ENCODE peak calls at places on chromosomes 11 and 22, in six cellular contexts. M is AG10803, L is mucosa of descending colon, Y is fibroblast of mammary gland, P is endodermal cell, E is fibroblast of pulmonary artery. C is an unnamed sample.

GRCh38 chr11:28770806-28771205 is 662.6 kb downstream of the METTL15 start:
- DNase-seq in M (no peak), L (no peak), Y (no peak), P (no peak), E (peak; percentile 17), C (no peak)

GRCh38 chr22:46576556-46577351 is 39.3 kb upstream of the CELSR1 start:
- DNase-seq in M (peak; percentile 44), L (peak; percentile 78), Y (peak; percentile 21), P (peak; percentile 59), E (peak; percentile 46), C (peak; percentile 43)

GRCh38 chr11:80162387-80162786 is 721.6 kb upstream of the TENM4 start:
- DNase-seq in M (no peak), L (no peak), Y (no peak), P (no peak), E (no peak), C (no peak)

GRCh38 chr11:19633276-19633675 is 79.4 kb upstream of the NAV2 start:
- DNase-seq in M (peak; percentile 39), L (no peak), Y (peak; percentile 62), P (no peak), E (no peak), C (no peak)

GRCh38 chr11:108635106-108635505 is 29.8 kb upstream of the DDX10 start:
- DNase-seq in M (peak; percentile 75), L (no peak), Y (no peak), P (no peak), E (no peak), C (no peak)

GRCh38 chr11:62553839-62554361 is 7.3 kb upstream of the AHNAK start:
- DNase-seq in M (peak; percentile 83), L (no peak), Y (peak; percentile 96), P (peak; percentile 55), E (peak; percentile 66), C (no peak)

GRCh38 chr11:8832571-8833260 is 78.3 kb upstream of the AKIP1 start:
- DNase-seq in M (peak; percentile 93), L (no peak), Y (peak; percentile 74), P (peak; percentile 69), E (peak; percentile 60), C (peak; percentile 93)

GRCh38 chr22:30887861-30888260 is 80.7 kb downstream of the MORC2 start:
- DNase-seq in M (no peak), L (no peak), Y (no peak), P (no peak), E (no peak), C (no peak)

GRCh38 chr22:46287873-46288751 is 8.6 kb upstream of the GTSE1 start:
- DNase-seq in M (no peak), L (peak; percentile 62), Y (no peak), P (no peak), E (no peak), C (no peak)

GRCh38 chr22:38345782-38346181 is 28.5 kb upstream of the CSNK1E start:
- DNase-seq in M (no peak), L (no peak), Y (no peak), P (peak; percentile 30), E (no peak), C (no peak)

GRCh38 chr11:79431535-79431934 is 9.3 kb downstream of the TENM4 start:
- DNase-seq in M (no peak), L (no peak), Y (peak; percentile 94), P (no peak), E (no peak), C (no peak)

GRCh38 chr11:76763573-76764348 is 19.4 kb upstream of the TSKU start:
- DNase-seq in M (peak; percentile 85), L (no peak), Y (peak; percentile 86), P (no peak), E (peak; percentile 91), C (peak; percentile 77)

GRCh38 chr22:37484115-37485005 is 1.8 kb downstream of the MFNG start:
- DNase-seq in M (no peak), L (peak; percentile 77), Y (no peak), P (no peak), E (no peak), C (no peak)

GRCh38 chr11:122686106-122686505 is 30.6 kb downstream of the UBASH3B start:
- DNase-seq in M (no peak), L (no peak), Y (no peak), P (no peak), E (no peak), C (peak; percentile 68)

GRCh38 chr11:122682464-122682863 is 26.9 kb downstream of the UBASH3B start:
- DNase-seq in M (no peak), L (no peak), Y (no peak), P (no peak), E (no peak), C (no peak)

GRCh38 chr11:122681731-122682130 is 26.2 kb downstream of the UBASH3B start:
- DNase-seq in M (no peak), L (no peak), Y (no peak), P (peak; percentile 63), E (no peak), C (no peak)

GRCh38 chr11:122681070-122681469 is 25.5 kb downstream of the UBASH3B start:
- DNase-seq in M (no peak), L (no peak), Y (peak; percentile 25), P (no peak), E (no peak), C (no peak)

GRCh38 chr11:122685041-122685440 is 29.5 kb downstream of the UBASH3B start:
- DNase-seq in M (no peak), L (no peak), Y (no peak), P (no peak), E (no peak), C (no peak)
- TF ChIP-seq CTCF in M (no peak), L (no peak), Y (no peak), P (no peak), E (no peak), C (no peak)

DNA sequence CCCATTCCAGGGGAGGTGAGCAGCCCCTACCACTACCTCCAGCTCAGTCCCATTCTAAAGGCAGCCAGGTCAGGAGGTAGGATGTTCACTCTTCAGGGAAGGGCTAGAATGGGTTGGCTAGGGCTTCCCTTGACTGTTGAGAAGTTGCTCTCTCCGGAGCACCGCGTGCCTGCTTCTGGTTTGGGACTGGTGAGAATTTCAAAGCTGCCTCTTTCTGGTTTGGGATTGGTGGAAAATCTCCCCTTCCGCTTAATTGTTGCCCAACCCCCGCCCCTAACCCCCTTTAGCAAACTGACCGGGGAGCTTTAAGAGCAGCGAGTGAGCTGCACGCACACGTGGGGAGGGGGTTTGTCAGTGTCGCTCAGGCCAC is 689 bp downstream of the USP2 start:
- DNase-seq in M (no peak), L (no peak), Y (no peak), P (peak; percentile 80), E (no peak), C (no peak)
- H3K4me3 ChIP-seq in M (peak overlapping the region; percentile 71), L (no peak overlapping the region), Y (peak overlapping the region; percentile 46), P (peak overlapping the region; percentile 83), E (peak overlapping the region; percentile 58), C (peak overlapping the region; percentile 62)

DNA sequence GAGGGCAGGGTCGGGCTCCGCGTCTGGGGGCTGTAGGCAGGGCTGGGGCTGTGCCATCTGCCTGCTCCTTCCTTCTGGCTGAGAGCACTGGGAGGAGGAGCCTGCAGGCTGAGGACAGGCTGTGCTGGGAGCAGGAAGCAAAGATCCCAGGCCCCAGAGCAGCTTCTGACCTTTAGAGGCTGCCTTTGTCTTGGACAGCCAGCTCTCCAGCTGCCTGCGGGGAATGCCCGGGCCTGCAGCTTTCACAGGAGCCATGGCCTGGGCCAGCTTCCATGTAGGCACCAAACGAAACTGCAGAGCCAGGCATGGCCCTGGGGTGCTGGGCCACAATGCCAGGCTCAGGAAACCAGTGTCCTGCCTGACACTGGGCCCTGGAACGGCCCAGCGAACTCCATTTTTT is 67.8 kb downstream of the MCM5 start:
- DNase-seq in M (peak; percentile 53), L (peak; percentile 76), Y (peak; percentile 56), P (peak; percentile 74), E (peak; percentile 65), C (peak; percentile 77)
- TF ChIP-seq CTCF in M (no peak), L (no peak), Y (no peak), P (no peak), E (no peak), C (no peak)

GRCh38 chr22:23773247-23774113 is 831 bp downstream of the MMP11 start:
- DNase-seq in M (no peak), L (no peak), Y (no peak), P (peak; percentile 69), E (no peak), C (no peak)
- H3K4me3 ChIP-seq in M (peak overlapping the region; percentile 55), L (no peak overlapping the region), Y (peak overlapping the region; percentile 29), P (peak overlapping the region; percentile 78), E (peak overlapping the region; percentile 37), C (peak overlapping the region; percentile 54)